ENCODE peak calls at places on chromosome 1, in seven cellular contexts. Q is tibial artery, D is pancreas, C is left ventricle myocardium inferior, V is NCI-H510A treated with DMSO at 0.1 percent for 48 hours, P is EH, H is iris pigment epithelial cell. O is an unnamed sample.

GRCh38 chr1:25703671-25704637 is 87.4 kb downstream of the MAN1C1 start:
- DNase-seq in C (peak; percentile 36), Q (no peak), D (no peak), P (no peak), V (no peak), H (no peak), O (no peak)

GRCh38 chr1:19313961-19314882 is 2.1 kb downstream of the SLC66A1 start:
- DNase-seq in C (no peak), Q (no peak), P (no peak), V (no peak), D (no peak), H (no peak), O (no peak)

GRCh38 chr1:226643167-226643566 is 94.6 kb downstream of the STUM start:
- DNase-seq in H (peak; percentile 83), Q (no peak), D (no peak), P (peak; percentile 46), V (no peak), C (peak; percentile 14), O (no peak)

GRCh38 chr1:225848044-225848955 is 33.9 kb downstream of the TMEM63A start:
- DNase-seq in H (peak; percentile 45), V (peak; percentile 71), C (no peak), P (peak; percentile 38), D (no peak), Q (no peak), O (no peak)

GRCh38 chr1:165152727-165153126 is 203.8 kb downstream of the LMX1A start:
- DNase-seq in P (no peak), H (no peak), C (no peak), D (no peak), V (peak; percentile 30), Q (no peak), O (no peak)

GRCh38 chr1:184036517-184036949 is 995 bp downstream of the COLGALT2 start:
- DNase-seq in H (no peak), C (peak; percentile 57), P (peak; percentile 39), V (no peak), D (peak; percentile 64), Q (peak; percentile 73), O (no peak)

GRCh38 chr1:41108696-41109284 is 87.3 kb upstream of the SLFNL1 start:
- DNase-seq in P (peak; percentile 20), V (no peak), H (peak; percentile 65), D (no peak), Q (no peak), C (no peak), O (no peak)

GRCh38 chr1:228933753-228934152 is 198.5 kb downstream of the RHOU start:
- DNase-seq in D (no peak), Q (no peak), C (no peak), V (no peak), H (no peak), P (no peak), O (peak; percentile 19)

GRCh38 chr1:43597028-43597427 is 52.9 kb upstream of the KDM4A start:
- DNase-seq in V (no peak), C (no peak), Q (no peak), D (no peak), H (no peak), P (no peak), O (no peak)

GRCh38 chr1:220441211-220441610 is 86.7 kb upstream of the MARK1 start:
- DNase-seq in V (no peak), Q (no peak), H (no peak), C (no peak), P (no peak), D (no peak), O (no peak)

GRCh38 chr1:244054247-244054923 is 3.3 kb downstream of the ZBTB18 start:
- DNase-seq in D (no peak), C (no peak), Q (no peak), V (no peak), P (no peak), H (no peak), O (no peak)

GRCh38 chr1:224137518-224137917 is 23.6 kb downstream of the FBXO28 start:
- DNase-seq in P (no peak), Q (no peak), D (no peak), V (no peak), H (no peak), C (no peak), O (no peak)

GRCh38 chr1:112396668-112397025 is 633 bp downstream of the CTTNBP2NL start:
- DNase-seq in C (no peak), P (peak; percentile 47), V (no peak), Q (no peak), H (peak; percentile 40), D (no peak), O (no peak)

GRCh38 chr1:96388421-96389310 is 332.9 kb upstream of the PTBP2 start:
- DNase-seq in V (no peak), C (no peak), P (peak; percentile 79), Q (no peak), D (no peak), H (peak; percentile 84), O (no peak)

GRCh38 chr1:104467590-104467989 is 717.9 kb downstream of the AMY1C start:
- DNase-seq in P (no peak), D (no peak), Q (no peak), C (no peak), V (no peak), H (no peak), O (no peak)

GRCh38 chr1:50172299-50172698 is 63.6 kb downstream of the ELAVL4 start:
- DNase-seq in D (no peak), Q (no peak), P (no peak), V (no peak), C (no peak), H (no peak), O (no peak)

GRCh38 chr1:184504695-184505338 is 118.0 kb downstream of the C1orf21 start:
- DNase-seq in D (no peak), Q (no peak), C (no peak), P (no peak), V (no peak), H (no peak), O (no peak)

GRCh38 chr1:43885311-43885801 is 48.2 kb upstream of the ARTN start:
- DNase-seq in D (no peak), H (peak; percentile 11), P (no peak), V (peak; percentile 96), Q (no peak), C (no peak), O (no peak)

GRCh38 chr1:23558140-23558871 is 995 bp downstream of the ID3 start:
- DNase-seq in P (peak; percentile 65), V (no peak), Q (peak; percentile 83), C (peak; percentile 71), D (peak; percentile 89), H (peak; percentile 54), O (peak; percentile 37)

GRCh38 chr1:33056426-33056825 is 19.7 kb upstream of the AK2 start:
- DNase-seq in P (no peak), C (no peak), D (no peak), Q (no peak), H (no peak), V (no peak), O (no peak)

GRCh38 chr1:204419064-204419403 is 7.4 kb upstream of the PPP1R15B start:
- DNase-seq in D (no peak), P (peak; percentile 80), Q (no peak), C (no peak), H (no peak), V (no peak), O (peak; percentile 71)